ENCODE peak calls at places on chromosomes 4 and X, in six cellular contexts. Q is CD8-positive, alpha-beta T cell; N is mesenchymal stem cell; X is GM23338; T is HCT116; H is BE2C. R is an unnamed sample. For H3K4me1, the result is how much of the 10 kb centered on the place peaks cover.

GRCh38 chr4:19615086-19615689 is 636.5 kb upstream of the SLIT2 start:
- DNase-seq in Q (no peak), N (no peak), X (no peak), T (no peak), H (no peak), R (no peak)

GRCh38 chr4:124183926-124184325 is 528.6 kb downstream of the ANKRD50 start:
- DNase-seq in Q (no peak), N (no peak), X (no peak), T (no peak), H (no peak), R (no peak)

GRCh38 chrX:3231766-3232165 is 114.7 kb downstream of the MXRA5 start:
- DNase-seq in Q (no peak), N (peak), X (no peak), T (no peak), H (no peak), R (no peak)

GRCh38 chr4:106444557-106444956 is 76.0 kb upstream of the GIMD1 start:
- DNase-seq in Q (no peak), N (no peak), X (no peak), T (peak), H (no peak), R (no peak)

GRCh38 chr4:76930721-76931481 is 18.7 kb upstream of the SEPTIN11 start:
- DNase-seq in Q (no peak), N (no peak), X (no peak), T (no peak), H (no peak), R (no peak)

GRCh38 chr4:25654971-25655963 is at the start of gene SLC34A2:
- DNase-seq in Q (no peak), N (no peak), X (peak), T (no peak), H (no peak), R (no peak)

GRCh38 chr4:566508-567295 is 9.4 kb downstream of the TMEM271 start:
- DNase-seq in Q (peak), N (no peak), X (no peak), T (no peak), H (no peak), R (no peak)

GRCh38 chr4:65089666-65090065 is 580.6 kb downstream of the EPHA5 start:
- DNase-seq in Q (no peak), N (peak), X (no peak), T (no peak), H (peak), R (no peak)

GRCh38 chr4:5636766-5637670 is 71.3 kb downstream of the EVC2 start:
- DNase-seq in Q (no peak), N (no peak), X (no peak), T (no peak), H (no peak), R (no peak)

GRCh38 chr4:74334636-74335035 is 26.4 kb downstream of the EPGN start:
- DNase-seq in Q (no peak), N (no peak), X (no peak), T (no peak), H (no peak), R (no peak)

GRCh38 chr4:52250124-52250523 is 199.0 kb downstream of the SPATA18 start:
- DNase-seq in Q (no peak), N (no peak), X (no peak), T (no peak), H (peak), R (no peak)

GRCh38 chrX:120090208-120090607 is 12.7 kb upstream of the RHOXF2B start:
- DNase-seq in Q (no peak), N (no peak), X (peak), T (no peak), H (no peak), R (no peak)

GRCh38 chr4:178970433-178971140 is 1528.3 kb upstream of the AGA start:
- DNase-seq in Q (no peak), N (peak), X (peak), T (no peak), H (no peak), R (no peak)

GRCh38 chr4:92215471-92215870 is 88.3 kb upstream of the GRID2 start:
- DNase-seq in Q (no peak), N (no peak), X (no peak), T (no peak), H (no peak), R (no peak)

GRCh38 chr4:38138363-38138762 is 178.2 kb downstream of the PTTG2 start:
- DNase-seq in Q (no peak), N (no peak), X (no peak), T (no peak), H (no peak), R (no peak)

GRCh38 chrX:49992809-49993208 is 70.4 kb downstream of the CLCN5 start:
- DNase-seq in Q (no peak), N (no peak), X (no peak), T (no peak), H (no peak), R (no peak)

GRCh38 chr4:175422331-175422730 is 389.7 kb downstream of the GPM6A start:
- DNase-seq in Q (no peak), N (no peak), X (no peak), T (no peak), H (no peak), R (no peak)

GRCh38 chr4:106809083-106809482 is 227.0 kb downstream of the DKK2 start:
- DNase-seq in Q (no peak), N (peak), X (peak), T (peak), H (no peak), R (no peak)

GRCh38 chrX:74270393-74270792 is 33.6 kb upstream of the ZCCHC13 start:
- DNase-seq in Q (no peak), N (no peak), X (no peak), T (no peak), H (no peak), R (no peak)

GRCh38 chrX:6891404-6891803 is 256.1 kb upstream of the STS start:
- DNase-seq in Q (no peak), N (no peak), X (no peak), T (no peak), H (no peak), R (no peak)

GRCh38 chr4:88610771-88611170 is 18.5 kb downstream of the HERC3 start:
- DNase-seq in Q (no peak), N (peak), X (no peak), T (no peak), H (no peak), R (no peak)

GRCh38 chr4:97585274-97585673 is 558.0 kb downstream of the STPG2 start:
- DNase-seq in Q (no peak), N (no peak), X (no peak), T (no peak), H (no peak), R (no peak)

GRCh38 chr4:31617667-31618066 is 897.5 kb downstream of the PCDH7 start:
- DNase-seq in Q (no peak), N (no peak), X (no peak), T (no peak), H (no peak), R (no peak)

GRCh38 chr4:87363552-87363951 is 27.4 kb downstream of the HSD17B11 start:
- DNase-seq in Q (no peak), N (no peak), X (no peak), T (no peak), H (no peak), R (no peak)

GRCh38 chr4:42487230-42487629 is 89.9 kb downstream of the SHISA3 start:
- DNase-seq in Q (no peak), N (no peak), X (no peak), T (no peak), H (no peak), R (no peak)

GRCh38 chr4:139933104-139933503 is 220.9 kb downstream of the MAML3 start:
- DNase-seq in Q (no peak), N (no peak), X (peak), T (no peak), H (no peak), R (no peak)

GRCh38 chr4:186621959-186622553 is 66.7 kb upstream of the MTNR1A start:
- DNase-seq in Q (no peak), N (peak), X (no peak), T (no peak), H (no peak), R (no peak)

GRCh38 chr4:175947117-175947722 is 118.4 kb upstream of the WDR17 start:
- DNase-seq in Q (no peak), N (peak), X (peak), T (peak), H (no peak), R (no peak)

GRCh38 chr4:112069110-112069509 is 76.1 kb upstream of the FAM241A start:
- DNase-seq in Q (no peak), N (no peak), X (no peak), T (no peak), H (no peak), R (no peak)

GRCh38 chr4:17018013-17018412 is 119.6 kb upstream of the LDB2 start:
- DNase-seq in Q (no peak), N (no peak), X (peak), T (no peak), H (no peak), R (no peak)

GRCh38 chr4:66741081-66741480 is 804.2 kb downstream of the CENPC start:
- DNase-seq in Q (no peak), N (no peak), X (no peak), T (no peak), H (no peak), R (no peak)

GRCh38 chr4:8076023-8076422 is 82.6 kb downstream of the ABLIM2 start:
- DNase-seq in Q (no peak), N (no peak), X (no peak), T (no peak), H (no peak), R (no peak)

GRCh38 chr4:186934841-186935443 is 211.3 kb upstream of the FAT1 start:
- DNase-seq in Q (no peak), N (peak), X (no peak), T (no peak), H (no peak), R (no peak)

GRCh38 chr4:6840062-6840976 is 57.8 kb downstream of the KIAA0232 start:
- DNase-seq in Q (no peak), N (peak), X (no peak), T (no peak), H (no peak), R (no peak)

GRCh38 chr4:147933316-147933715 is 201.4 kb downstream of the ARHGAP10 start:
- DNase-seq in Q (no peak), N (no peak), X (peak), T (no peak), H (no peak), R (no peak)

GRCh38 chr4:46441116-46441859 is 51.4 kb upstream of the GABRA2 start:
- DNase-seq in Q (no peak), N (peak), X (no peak), T (no peak), H (no peak), R (no peak)

GRCh38 chr4:52234539-52235174 is 183.6 kb downstream of the SPATA18 start:
- DNase-seq in Q (no peak), N (peak), X (peak), T (peak), H (no peak), R (no peak)

GRCh38 chrX:9953396-9953795 is 13.8 kb upstream of the CLDN34 start:
- DNase-seq in Q (no peak), N (no peak), X (no peak), T (no peak), H (no peak), R (no peak)

GRCh38 chrX:49039598-49040375 is 3.4 kb downstream of the TFE3 start:
- DNase-seq in Q (peak), N (peak), X (peak), T (peak), H (peak), R (no peak)

DNA sequence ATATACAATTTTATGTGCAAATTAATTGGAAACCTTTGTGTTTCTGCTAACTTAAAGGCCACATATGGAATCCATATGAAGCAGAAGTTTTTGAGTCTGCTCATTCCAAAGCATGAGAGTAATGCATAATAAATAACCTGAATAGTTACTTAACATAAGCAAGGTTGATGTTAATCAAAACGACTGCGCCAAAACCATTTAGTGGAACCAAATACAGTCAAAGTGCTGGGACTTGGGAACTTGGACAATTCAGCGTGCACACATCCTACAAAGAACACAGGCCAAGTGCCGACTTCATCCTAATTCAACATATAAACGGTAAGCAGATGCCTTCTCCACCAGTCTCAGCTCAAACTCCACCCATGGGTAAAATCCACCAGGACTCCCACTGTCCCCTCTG is 17.0 kb downstream of the TSPAN5 start:
- DNase-seq in Q (no peak), N (no peak), X (no peak), T (no peak), H (no peak), R (no peak)
- H3K4me1 ChIP-seq in Q (under half), N (under half), X (under half), T (half or more), H (under half), R (under half)

DNA sequence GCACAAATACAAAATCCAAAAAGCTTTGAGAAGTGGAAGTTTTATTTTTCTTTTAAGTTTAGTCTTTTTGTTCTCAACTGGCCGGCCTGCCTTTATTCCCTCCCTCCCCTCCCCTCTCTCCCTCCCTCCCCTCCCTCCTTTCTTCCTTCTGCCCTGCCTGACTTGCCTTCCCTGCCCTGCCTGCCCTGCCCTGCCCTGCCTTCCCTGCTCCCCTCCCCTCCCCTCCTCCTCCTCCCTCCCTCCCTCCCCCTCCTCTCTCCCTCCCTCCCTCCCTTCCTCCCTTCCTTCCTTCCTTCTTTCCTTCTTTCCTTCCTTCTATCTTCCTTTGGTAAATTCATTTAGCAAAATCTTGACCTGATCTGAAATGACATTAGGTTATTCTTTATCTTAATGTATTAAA is 69.8 kb upstream of the LIMCH1 start:
- DNase-seq in Q (no peak), N (no peak), X (no peak), T (no peak), H (no peak), R (no peak)
- H3K4me1 ChIP-seq in Q (under half), N (under half), X (under half), T (under half), H (under half), R (under half)

GRCh38 chrX:148504412-148504950 is 4.1 kb downstream of the AFF2 start:
- DNase-seq in Q (no peak), N (no peak), X (peak), T (no peak), H (no peak), R (no peak)

GRCh38 chrX:148507413-148507812 is 7.0 kb downstream of the AFF2 start:
- DNase-seq in Q (no peak), N (no peak), X (no peak), T (no peak), H (no peak), R (no peak)
- H3K4me1 ChIP-seq in Q (under half), N (under half), X (under half), T (under half), H (under half), R (under half)

DNA sequence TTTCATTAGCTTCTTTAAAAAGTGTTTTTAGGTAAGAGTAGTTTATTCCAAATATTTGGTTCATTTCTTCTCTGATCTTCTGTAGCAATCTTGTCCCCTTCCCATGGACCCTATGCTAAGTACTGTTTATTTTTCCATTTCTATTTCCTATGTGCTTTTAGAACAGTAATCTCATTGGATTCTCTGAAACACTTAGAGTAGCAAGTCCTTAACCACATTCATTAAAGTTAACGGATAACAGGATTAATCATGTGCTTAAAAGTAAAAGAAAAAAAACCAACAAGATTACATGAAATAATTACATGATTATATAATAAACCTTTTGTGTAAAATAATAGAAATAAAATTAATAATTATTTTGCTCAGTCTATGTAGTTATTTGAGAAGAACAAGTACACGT is 929.7 kb downstream of the C4orf33 start:
- DNase-seq in Q (no peak), N (no peak), X (no peak), T (no peak), H (no peak), R (no peak)
- H3K4me1 ChIP-seq in Q (under half), N (under half), X (half or more), T (under half), H (under half), R (under half)

DNA sequence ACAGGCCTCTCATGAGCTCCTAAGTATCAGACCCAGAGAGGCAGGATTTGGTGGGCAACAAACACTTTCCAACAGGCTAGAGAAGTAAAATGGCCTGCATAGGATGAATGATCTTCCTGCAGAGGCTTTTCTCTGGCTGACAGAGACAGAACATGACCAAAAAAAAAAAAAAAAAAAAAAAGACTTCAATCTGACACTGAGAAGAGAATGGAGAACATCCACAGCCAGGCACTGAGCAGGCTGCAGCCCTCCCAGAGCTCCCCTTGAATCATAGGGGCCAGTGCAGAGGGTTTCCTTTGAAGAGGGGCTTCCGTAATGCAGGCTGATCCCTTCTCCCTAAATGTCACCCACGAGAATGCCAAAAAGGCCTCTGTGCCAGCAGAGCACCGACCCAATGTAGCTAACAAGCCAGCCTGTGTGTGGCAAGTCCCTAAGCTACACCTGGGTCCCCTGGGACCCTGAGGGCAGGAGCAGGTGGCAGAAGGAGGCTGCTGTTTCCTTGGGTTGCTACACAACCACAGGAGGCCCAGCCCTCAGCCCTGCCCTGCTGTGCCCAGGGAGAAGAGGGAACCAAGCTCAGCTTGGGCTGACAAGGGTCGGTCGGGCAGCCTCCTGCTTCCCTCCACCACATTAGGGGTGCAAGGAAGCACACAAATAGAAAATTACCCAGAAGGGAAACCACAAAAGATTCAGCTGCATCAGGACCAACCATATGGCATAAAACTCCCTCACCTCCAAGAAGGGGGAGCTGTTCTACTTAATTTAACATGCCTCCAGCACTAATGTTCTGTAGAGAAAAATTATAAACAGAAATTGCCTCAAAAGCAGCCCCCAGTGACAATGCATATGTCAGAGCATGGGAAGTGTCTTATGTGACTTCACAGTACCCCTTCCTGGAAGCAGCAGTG is 55.5 kb downstream of the MAP7D2 start:
- DNase-seq in Q (no peak), N (no peak), X (no peak), T (no peak), H (no peak), R (peak)
- H3K4me1 ChIP-seq in Q (under half), N (under half), X (under half), T (under half), H (under half), R (under half)

R was measured in GM12878.